ENCODE peak calls at places on chromosome 20, in six cellular contexts. Y, M, T, I, Q and V are unnamed samples.

GRCh38 chr20:51551186-51551585 is 8.7 kb upstream of the NFATC2 start:
- DNase-seq in T (no peak), M (no peak), Y (no peak), I (no peak), Q (no peak), V (no peak)

GRCh38 chr20:41534842-41535241 is 83.3 kb downstream of the CHD6 start:
- DNase-seq in T (no peak), Y (no peak), Q (no peak), I (no peak), M (no peak), V (no peak)

GRCh38 chr20:42494290-42494689 is 695.4 kb downstream of the PTPRT start:
- DNase-seq in M (no peak), T (no peak), Q (no peak), Y (peak; percentile 38), I (no peak), V (no peak)

GRCh38 chr20:64038579-64039292 is 2.8 kb downstream of the C20orf204 start:
- DNase-seq in Y (no peak), Q (peak; percentile 90), I (peak; percentile 82), T (peak; percentile 71), M (peak; percentile 81), V (no peak)

GRCh38 chr20:10662661-10663458 is 10.9 kb downstream of the JAG1 start:
- DNase-seq in I (no peak), M (no peak), Y (no peak), T (no peak), Q (no peak), V (no peak)

GRCh38 chr20:47859255-47859654 is 74.0 kb upstream of the SULF2 start:
- DNase-seq in Y (no peak), I (no peak), M (no peak), Q (no peak), T (no peak), V (no peak)

GRCh38 chr20:35092524-35093244 is at the start of gene TRPC4AP:
- DNase-seq in I (peak; percentile 89), Y (peak; percentile 43), M (peak; percentile 83), T (peak; percentile 97), Q (peak; percentile 94), V (peak; percentile 87)

GRCh38 chr20:47717421-47717820 is 67.9 kb downstream of the SULF2 start:
- DNase-seq in M (no peak), Y (no peak), Q (no peak), T (no peak), I (no peak), V (no peak)

GRCh38 chr20:4008877-4009276 is 6.5 kb downstream of the RNF24 start:
- DNase-seq in M (no peak), I (no peak), Y (no peak), T (no peak), Q (no peak), V (no peak)

GRCh38 chr20:4112490-4113420 is 97.4 kb upstream of the RNF24 start:
- DNase-seq in Y (no peak), I (peak; percentile 80), M (no peak), T (no peak), Q (peak; percentile 87), V (no peak)

GRCh38 chr20:32037929-32038328 is 14.1 kb upstream of the HCK start:
- DNase-seq in T (no peak), Q (no peak), I (no peak), M (no peak), Y (no peak), V (no peak)

GRCh38 chr20:32036716-32037355 is 15.2 kb upstream of the HCK start:
- DNase-seq in T (no peak), Q (no peak), Y (no peak), I (no peak), M (no peak), V (peak; percentile 57)

GRCh38 chr20:32036252-32036651 is 15.8 kb upstream of the HCK start:
- DNase-seq in I (no peak), Q (no peak), M (no peak), T (no peak), Y (no peak), V (no peak)

GRCh38 chr20:32034581-32035397 is 17.3 kb upstream of the HCK start:
- DNase-seq in Q (peak; percentile 56), I (no peak), T (no peak), M (no peak), Y (no peak), V (peak; percentile 83)

GRCh38 chr20:32035398-32035852 is 16.6 kb upstream of the HCK start:
- DNase-seq in M (no peak), Q (peak; percentile 57), Y (no peak), I (no peak), T (no peak), V (no peak)
- TF ChIP-seq CTCF in M (no peak), Q (no peak), Y (no peak), I (no peak), T (no peak), V (peak; percentile 14)

GRCh38 chr20:49248301-49248700 is 29.1 kb downstream of the DDX27 start:
- DNase-seq in I (no peak), Y (no peak), Q (no peak), T (no peak), M (no peak), V (no peak)
- TF ChIP-seq CTCF in I (no peak), Y (no peak), Q (no peak), T (no peak), M (no peak), V (no peak)

GRCh38 chr20:38186788-38187221 is 21.7 kb upstream of the TGM2 start:
- DNase-seq in M (no peak), I (no peak), Q (no peak), T (no peak), Y (peak; percentile 85), V (no peak)

GRCh38 chr20:38184098-38184497 is 19.0 kb upstream of the TGM2 start:
- DNase-seq in M (no peak), T (no peak), I (no peak), Y (peak; percentile 91), Q (no peak), V (no peak)

GRCh38 chr20:38190936-38191371 is 25.9 kb upstream of the TGM2 start:
- DNase-seq in M (no peak), Q (no peak), Y (no peak), I (no peak), T (no peak), V (no peak)

GRCh38 chr20:38190166-38190565 is 25.1 kb upstream of the TGM2 start:
- DNase-seq in Y (no peak), M (no peak), I (no peak), Q (no peak), T (no peak), V (no peak)

DNA sequence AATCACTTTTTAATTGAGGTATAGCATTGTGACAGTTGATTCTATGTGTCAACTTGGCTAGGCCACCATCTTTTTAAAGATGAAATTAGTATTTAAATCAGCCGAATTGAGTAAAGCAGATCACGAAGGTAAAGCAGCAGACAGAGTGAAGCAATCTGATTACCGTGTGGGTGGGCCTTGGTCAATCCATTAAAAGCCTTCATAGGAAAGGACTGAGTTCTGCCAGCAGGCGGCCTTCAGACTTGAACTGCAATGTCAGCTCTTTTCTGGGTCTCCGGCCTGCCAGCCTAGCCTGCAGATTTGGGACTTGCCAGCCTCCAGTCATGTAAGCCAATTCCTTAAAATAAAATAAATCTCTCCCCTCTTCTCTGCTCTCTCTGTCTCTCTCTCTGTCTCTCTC is 22.4 kb upstream of the TGM2 start:
- DNase-seq in M (no peak), Q (no peak), I (no peak), Y (no peak), T (no peak), V (no peak)
- TF ChIP-seq CTCF in M (no peak), Q (no peak), I (no peak), Y (peak; percentile 20), T (no peak), V (no peak)

DNA sequence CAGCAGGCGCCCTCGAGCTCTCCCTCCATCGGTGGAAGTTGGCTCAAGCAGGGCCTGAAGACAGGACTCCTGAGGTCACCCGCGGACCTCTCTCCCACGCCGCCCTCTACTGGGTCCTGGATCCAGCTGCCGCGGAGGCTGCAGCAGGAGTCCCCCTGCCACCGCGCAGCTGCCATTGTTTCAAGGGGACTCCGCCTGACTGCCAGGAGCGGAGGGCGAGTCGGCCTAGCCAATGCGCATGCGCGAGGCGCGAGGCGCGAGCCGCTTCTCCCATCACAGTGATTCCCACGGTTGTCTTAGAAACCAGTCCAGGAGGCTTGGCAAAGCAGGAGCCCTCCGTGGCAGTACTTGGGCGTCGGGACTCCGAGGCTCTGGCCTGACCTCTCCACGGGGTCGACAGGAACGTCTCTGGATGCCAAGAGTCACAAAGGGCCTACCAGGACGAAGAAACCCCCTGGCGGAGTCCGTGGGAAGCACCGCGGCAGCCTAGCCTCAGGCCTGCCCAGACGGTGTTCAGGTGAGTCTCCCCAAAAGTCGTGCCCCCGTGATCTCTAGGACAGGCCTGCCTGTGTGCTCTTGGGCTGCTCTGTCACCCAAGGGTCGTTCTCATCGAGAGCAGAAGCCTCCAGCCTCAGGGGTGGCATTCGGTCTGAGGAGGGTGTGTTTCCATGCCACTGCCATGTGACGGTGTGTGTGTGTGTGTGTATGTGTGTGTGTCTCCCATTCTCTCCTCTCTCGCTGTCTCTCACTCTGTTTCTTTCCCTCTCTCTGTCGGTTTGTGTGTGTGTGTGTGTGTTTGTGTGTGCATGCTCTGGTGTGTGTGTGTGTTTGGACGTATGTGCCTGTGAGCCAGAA is 290.6 kb upstream of the ZNF337 start:
- DNase-seq in Q (peak; percentile 57), T (no peak), Y (no peak), M (no peak), I (peak; percentile 60), V (no peak)
- TF ChIP-seq CTCF in Q (peak; percentile 44), T (no peak), Y (peak; percentile 40), M (peak; percentile 4), I (peak; percentile 36), V (peak; percentile 15)